ENCODE peak calls at places on chromosomes 6 and 20, in four cellular contexts. One of them, this sample, is unnamed.

GRCh38 chr6:36177166-36177565 is 19.4 kb upstream of the BRPF3 start:
- DNase-seq in astrocyte of the spinal cord: no peak
- DNase-seq in ELF-1: no peak
- DNase-seq in HL-60: no peak
- DNase-seq in this sample: no peak

GRCh38 chr6:14953806-14954205 is 292.1 kb upstream of the JARID2 start:
- DNase-seq in astrocyte of the spinal cord: no peak
- DNase-seq in ELF-1: no peak
- DNase-seq in HL-60: no peak
- DNase-seq in this sample: no peak

GRCh38 chr20:32678948-32679347 is 5.2 kb upstream of the C20orf203 start:
- DNase-seq in astrocyte of the spinal cord: no peak
- DNase-seq in ELF-1: no peak
- DNase-seq in HL-60: no peak
- DNase-seq in this sample: no peak

GRCh38 chr6:122696079-122696478 is 83.4 kb upstream of the FABP7 start:
- DNase-seq in astrocyte of the spinal cord: peak
- DNase-seq in ELF-1: no peak
- DNase-seq in HL-60: no peak
- DNase-seq in this sample: no peak

GRCh38 chr20:35329435-35330139 is 37.4 kb upstream of the FAM83C start:
- DNase-seq in astrocyte of the spinal cord: no peak
- DNase-seq in ELF-1: peak
- DNase-seq in HL-60: no peak
- DNase-seq in this sample: peak

GRCh38 chr6:100342830-100343229 is 121.9 kb downstream of the SIM1 start:
- DNase-seq in astrocyte of the spinal cord: peak
- DNase-seq in ELF-1: no peak
- DNase-seq in HL-60: no peak
- DNase-seq in this sample: no peak

GRCh38 chr6:96391776-96392175 is 129.8 kb upstream of the UFL1 start:
- DNase-seq in astrocyte of the spinal cord: peak
- DNase-seq in ELF-1: peak
- DNase-seq in HL-60: no peak
- DNase-seq in this sample: peak

GRCh38 chr6:38193051-38193450 is 373.5 kb downstream of the ZFAND3 start:
- DNase-seq in astrocyte of the spinal cord: no peak
- DNase-seq in ELF-1: no peak
- DNase-seq in HL-60: no peak
- DNase-seq in this sample: no peak

GRCh38 chr20:2692886-2693285 is 306 bp downstream of the EBF4 start:
- DNase-seq in astrocyte of the spinal cord: no peak
- DNase-seq in ELF-1: no peak
- DNase-seq in HL-60: no peak
- DNase-seq in this sample: peak

GRCh38 chr6:11748591-11748990 is 30.0 kb downstream of the ADTRP start:
- DNase-seq in astrocyte of the spinal cord: no peak
- DNase-seq in ELF-1: no peak
- DNase-seq in HL-60: no peak
- DNase-seq in this sample: no peak

GRCh38 chr6:6942826-6943225 is 164.9 kb upstream of the RREB1 start:
- DNase-seq in astrocyte of the spinal cord: peak
- DNase-seq in ELF-1: no peak
- DNase-seq in HL-60: peak
- DNase-seq in this sample: no peak

This sample was measured in neural progenitor cell.